ENCODE peak calls at places on chromosomes 4 and X, in seven cellular contexts. R, S, H, Q, I, Y and M are unnamed samples.

GRCh38 chrX:135411893-135412292 is 9.9 kb upstream of the SMIM10L2A start:
- DNase-seq in I (no peak), R (peak; percentile 45), Y (no peak), H (no peak), Q (no peak), S (peak; percentile 4), M (peak; percentile 20)

GRCh38 chrX:21174439-21174838 is 199.8 kb upstream of the CNKSR2 start:
- DNase-seq in H (no peak), S (no peak), R (no peak), Q (no peak), Y (no peak), I (no peak), M (no peak)

GRCh38 chrX:21926527-21927278 is 13.8 kb upstream of the SMS start:
- DNase-seq in Y (no peak), S (peak; percentile 97), R (peak; percentile 96), Q (no peak), I (peak; percentile 85), H (no peak), M (peak; percentile 94)

GRCh38 chr4:150723727-150724411 is 141.9 kb downstream of the MAB21L2 start:
- DNase-seq in R (no peak), S (no peak), Y (no peak), I (no peak), H (no peak), Q (no peak), M (no peak)

GRCh38 chr4:1766336-1767057 is 26.6 kb upstream of the FGFR3 start:
- DNase-seq in R (no peak), Y (peak; percentile 82), I (no peak), S (no peak), H (no peak), Q (peak; percentile 52), M (no peak)

GRCh38 chrX:155881158-155881993 is at the start of gene VAMP7:
- DNase-seq in I (peak; percentile 45), H (peak; percentile 87), S (peak; percentile 81), Y (peak; percentile 72), R (peak; percentile 86), Q (peak; percentile 61), M (peak; percentile 87)

GRCh38 chr4:40731792-40732245 is 17.9 kb upstream of the NSUN7 start:
- DNase-seq in Q (no peak), I (no peak), S (no peak), Y (no peak), R (no peak), H (no peak), M (no peak)

GRCh38 chr4:114136067-114136466 is 156.6 kb upstream of the ARSJ start:
- DNase-seq in S (peak; percentile 19), Y (no peak), Q (no peak), H (no peak), R (peak; percentile 5), I (no peak), M (no peak)

GRCh38 chr4:158949094-158949493 is 153.8 kb upstream of the RAPGEF2 start:
- DNase-seq in S (peak; percentile 49), Y (no peak), I (no peak), Q (no peak), R (peak; percentile 68), H (no peak), M (peak; percentile 38)

GRCh38 chrX:88865634-88866033 is 118.6 kb downstream of the CPXCR1 start:
- DNase-seq in I (no peak), Y (no peak), Q (no peak), S (no peak), H (no peak), R (no peak), M (no peak)

GRCh38 chr4:8123389-8123788 is 35.2 kb downstream of the ABLIM2 start:
- DNase-seq in Y (no peak), R (no peak), S (no peak), I (no peak), H (no peak), Q (no peak), M (no peak)

GRCh38 chrX:94722578-94722977 is 1048.6 kb downstream of the FAM133A start:
- DNase-seq in I (no peak), R (no peak), S (no peak), Y (no peak), H (no peak), Q (no peak), M (no peak)

GRCh38 chrX:34863906-34864305 is 78.7 kb upstream of the FAM47B start:
- DNase-seq in Q (no peak), R (no peak), Y (no peak), I (no peak), H (no peak), S (no peak), M (no peak)

GRCh38 chr4:184688447-184688846 is 38.9 kb downstream of the PRIMPOL start:
- DNase-seq in H (no peak), S (peak; percentile 80), I (peak; percentile 65), Y (no peak), R (peak; percentile 88), Q (no peak), M (peak; percentile 93)

GRCh38 chr4:128061566-128062536 is 739 bp downstream of the LARP1B start:
- DNase-seq in R (peak; percentile 20), Y (peak; percentile 78), H (peak; percentile 57), Q (peak; percentile 55), I (no peak), S (peak; percentile 15), M (peak; percentile 80)

GRCh38 chrX:69238153-69238959 is 73.1 kb upstream of the PJA1 start:
- DNase-seq in H (no peak), R (peak; percentile 7), I (no peak), Y (no peak), Q (no peak), S (no peak), M (no peak)

GRCh38 chr4:25814323-25814722 is 48.5 kb downstream of the SEL1L3 start:
- DNase-seq in Q (no peak), H (no peak), Y (no peak), R (peak; percentile 81), S (peak; percentile 84), I (no peak), M (no peak)

GRCh38 chrX:2538016-2538415 is 37.2 kb upstream of the DHRSX start:
- DNase-seq in S (peak; percentile 5), I (no peak), R (no peak), H (no peak), Y (no peak), Q (peak; percentile 18), M (no peak)

DNA sequence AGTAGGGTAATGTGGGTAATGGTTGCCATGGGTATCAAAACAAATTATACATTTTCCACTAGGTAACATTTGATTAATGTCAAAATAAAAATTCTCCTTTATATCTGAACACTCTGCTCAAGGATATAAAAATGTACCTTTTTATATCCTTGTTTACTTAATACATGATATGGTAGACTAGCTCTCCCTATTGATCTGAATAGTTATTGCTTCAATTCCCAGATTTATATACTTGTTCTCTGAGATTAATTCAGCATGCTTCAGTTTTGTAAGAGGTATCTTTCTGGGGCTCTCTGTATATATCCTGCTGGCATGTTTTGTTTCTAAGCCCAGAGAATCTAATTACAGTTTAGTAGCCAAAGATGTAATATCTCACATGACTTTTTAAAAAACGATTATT is 169.7 kb downstream of the NPNT start:
- DNase-seq in R (no peak), H (no peak), S (no peak), Y (no peak), I (no peak), Q (no peak), M (no peak)
- TF ChIP-seq CTCF in R (no peak), H (no peak), S (no peak), Y (no peak), I (no peak), Q (no peak), M (no peak)

DNA sequence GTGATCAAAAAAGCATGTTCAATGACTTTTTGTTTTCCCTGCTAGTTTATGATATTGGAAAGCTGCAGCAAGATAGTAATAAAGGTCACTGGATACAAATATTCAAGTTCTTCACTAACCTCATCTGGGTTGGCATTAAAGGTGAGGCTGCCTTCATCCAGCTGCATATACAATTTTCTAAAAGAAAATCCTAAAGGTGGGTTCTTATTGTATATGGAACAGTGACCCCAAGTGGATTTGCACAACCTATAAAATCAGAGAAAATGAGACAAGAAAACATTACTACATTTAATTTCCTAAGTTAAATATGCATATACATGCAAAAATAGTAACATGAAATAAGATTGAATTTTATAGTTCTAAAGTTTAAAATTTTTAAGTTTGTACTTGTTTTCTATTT is 23.9 kb downstream of the FBXO8 start:
- DNase-seq in Y (no peak), Q (no peak), S (peak; percentile 7), I (no peak), H (no peak), R (no peak), M (no peak)
- TF ChIP-seq CTCF in Y (no peak), Q (no peak), S (no peak), I (no peak), H (peak; percentile 3), R (no peak), M (no peak)

DNA sequence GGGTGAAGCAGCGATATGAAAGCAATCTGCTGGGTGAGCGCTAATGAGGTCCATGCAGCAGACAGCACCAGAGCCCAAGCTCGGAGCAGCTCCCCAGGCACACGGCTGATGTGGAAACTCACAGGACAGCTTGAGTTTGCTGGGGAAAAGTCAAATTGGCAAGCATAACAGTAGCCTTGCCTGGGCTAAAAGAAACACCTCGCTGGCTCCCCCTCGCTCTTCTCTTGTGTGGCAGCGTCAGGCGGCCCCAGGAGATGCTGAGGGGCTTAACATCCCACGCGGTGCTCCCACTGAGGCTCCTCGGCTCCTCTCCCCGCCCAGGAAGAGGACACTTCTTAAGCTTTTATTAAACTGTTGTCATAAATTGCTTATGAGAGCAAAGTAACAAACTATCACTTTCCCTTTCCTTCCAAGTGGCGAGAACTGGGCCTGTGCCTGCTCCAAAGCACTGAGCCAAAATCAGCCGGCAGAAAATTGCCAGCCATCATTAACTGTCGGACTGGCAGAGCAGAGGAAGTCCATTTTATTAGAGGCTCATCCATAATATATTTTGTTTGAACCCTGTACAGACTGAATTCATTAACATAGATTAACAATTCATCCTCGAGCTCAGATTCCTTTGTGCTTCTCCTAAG is 111.4 kb downstream of the TSPAN5 start:
- DNase-seq in I (peak; percentile 47), R (peak; percentile 67), S (peak; percentile 84), H (no peak), Q (no peak), Y (no peak), M (no peak)
- TF ChIP-seq CTCF in I (peak; percentile 33), R (peak; percentile 8), S (peak; percentile 48), H (no peak), Q (no peak), Y (no peak), M (no peak)

GRCh38 chr4:68110441-68110840 is 19.2 kb downstream of the TMPRSS11F start:
- DNase-seq in Q (no peak), I (no peak), R (no peak), Y (no peak), S (no peak), H (no peak), M (no peak)

DNA sequence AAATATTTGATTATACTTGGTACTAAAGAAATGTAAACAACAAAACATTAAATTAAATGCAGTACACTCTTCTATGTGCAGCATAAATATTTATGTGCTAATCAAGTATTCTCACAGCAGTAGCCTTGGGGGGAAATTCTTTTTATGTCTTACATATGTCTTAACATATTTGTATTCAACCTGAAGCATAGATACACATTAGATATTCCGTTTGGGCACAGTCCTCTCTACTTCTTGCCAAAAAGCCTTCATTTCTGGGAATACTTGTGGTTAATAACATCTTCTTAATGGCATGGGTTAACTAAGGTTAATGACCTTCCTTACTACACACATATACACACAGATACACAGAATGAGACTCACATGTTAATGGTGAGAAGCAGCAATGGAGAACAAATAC is 19.8 kb downstream of the TMPRSS11F start:
- DNase-seq in Y (no peak), R (no peak), H (no peak), I (no peak), Q (no peak), S (no peak), M (no peak)
- TF ChIP-seq CTCF in Y (no peak), R (no peak), H (no peak), I (no peak), Q (no peak), S (no peak), M (no peak)